ENCODE peak calls at places on chromosomes 12 and 14, in seven cellular contexts. One of them, this sample, is unnamed.

GRCh38 chr12:15966426-15966825 is 55.3 kb downstream of the DERA start:
- DNase-seq in RWPE1: no peak
- DNase-seq in NCI-H187: no peak
- DNase-seq in activated T-helper 1 cell treated with anti-CD3 and anti-CD28 coated beads, Interleukin-12 subunit alpha, Interleukin-12 subunit beta, Interleukin-2, Interleukin-4 antibody, amounts not matched to agents 30 ng/mL and 10 ng/mL and 1 ng/mL, durations not matched to agents 14 hours and 24 hours and 36 hours: no peak
- DNase-seq in stimulated activated CD4-positive, alpha-beta T cell treated with anti-CD3 and anti-CD28 coated beads, Interleukin-1b, Interleukin-23, amount 100 ng/mL, for 24 hours: no peak
- DNase-seq in left cardiac atrium: no peak
- DNase-seq in naive B cell: no peak
- DNase-seq in this sample: no peak

GRCh38 chr12:47736877-47737676 is 11.8 kb upstream of the ENDOU start:
- DNase-seq in stimulated activated CD4-positive, alpha-beta T cell treated with anti-CD3 and anti-CD28 coated beads, Interleukin-1b, Interleukin-23, amount 100 ng/mL, for 24 hours: no peak
- DNase-seq in NCI-H187: no peak
- DNase-seq in RWPE1: no peak
- DNase-seq in activated T-helper 1 cell treated with anti-CD3 and anti-CD28 coated beads, Interleukin-12 subunit alpha, Interleukin-12 subunit beta, Interleukin-2, Interleukin-4 antibody, amounts not matched to agents 30 ng/mL and 10 ng/mL and 1 ng/mL, durations not matched to agents 14 hours and 24 hours and 36 hours: no peak
- DNase-seq in left cardiac atrium: peak
- DNase-seq in naive B cell: no peak
- DNase-seq in this sample: peak

GRCh38 chr14:81176224-81176623 is 44.5 kb downstream of the GTF2A1 start:
- DNase-seq in stimulated activated CD4-positive, alpha-beta T cell treated with anti-CD3 and anti-CD28 coated beads, Interleukin-1b, Interleukin-23, amount 100 ng/mL, for 24 hours: no peak
- DNase-seq in activated T-helper 1 cell treated with anti-CD3 and anti-CD28 coated beads, Interleukin-12 subunit alpha, Interleukin-12 subunit beta, Interleukin-2, Interleukin-4 antibody, amounts not matched to agents 30 ng/mL and 10 ng/mL and 1 ng/mL, durations not matched to agents 14 hours and 24 hours and 36 hours: no peak
- DNase-seq in NCI-H187: no peak
- DNase-seq in naive B cell: no peak
- DNase-seq in left cardiac atrium: peak
- DNase-seq in RWPE1: no peak
- DNase-seq in this sample: peak

GRCh38 chr12:130787445-130788410 is 51.3 kb downstream of the STX2 start:
- DNase-seq in stimulated activated CD4-positive, alpha-beta T cell treated with anti-CD3 and anti-CD28 coated beads, Interleukin-1b, Interleukin-23, amount 100 ng/mL, for 24 hours: no peak
- DNase-seq in naive B cell: no peak
- DNase-seq in RWPE1: peak
- DNase-seq in left cardiac atrium: no peak
- DNase-seq in activated T-helper 1 cell treated with anti-CD3 and anti-CD28 coated beads, Interleukin-12 subunit alpha, Interleukin-12 subunit beta, Interleukin-2, Interleukin-4 antibody, amounts not matched to agents 30 ng/mL and 10 ng/mL and 1 ng/mL, durations not matched to agents 14 hours and 24 hours and 36 hours: no peak
- DNase-seq in NCI-H187: no peak
- DNase-seq in this sample: no peak

GRCh38 chr12:66885115-66885875 is 206.4 kb upstream of the GRIP1 start:
- DNase-seq in activated T-helper 1 cell treated with anti-CD3 and anti-CD28 coated beads, Interleukin-12 subunit alpha, Interleukin-12 subunit beta, Interleukin-2, Interleukin-4 antibody, amounts not matched to agents 30 ng/mL and 10 ng/mL and 1 ng/mL, durations not matched to agents 14 hours and 24 hours and 36 hours: no peak
- DNase-seq in NCI-H187: no peak
- DNase-seq in left cardiac atrium: no peak
- DNase-seq in RWPE1: no peak
- DNase-seq in stimulated activated CD4-positive, alpha-beta T cell treated with anti-CD3 and anti-CD28 coated beads, Interleukin-1b, Interleukin-23, amount 100 ng/mL, for 24 hours: no peak
- DNase-seq in naive B cell: no peak
- DNase-seq in this sample: no peak

GRCh38 chr12:96121271-96121711 is 72.9 kb upstream of the ELK3 start:
- DNase-seq in naive B cell: no peak
- DNase-seq in left cardiac atrium: no peak
- DNase-seq in RWPE1: no peak
- DNase-seq in stimulated activated CD4-positive, alpha-beta T cell treated with anti-CD3 and anti-CD28 coated beads, Interleukin-1b, Interleukin-23, amount 100 ng/mL, for 24 hours: no peak
- DNase-seq in activated T-helper 1 cell treated with anti-CD3 and anti-CD28 coated beads, Interleukin-12 subunit alpha, Interleukin-12 subunit beta, Interleukin-2, Interleukin-4 antibody, amounts not matched to agents 30 ng/mL and 10 ng/mL and 1 ng/mL, durations not matched to agents 14 hours and 24 hours and 36 hours: no peak
- DNase-seq in NCI-H187: no peak
- DNase-seq in this sample: no peak

GRCh38 chr12:103840881-103841689 is at the start of gene NT5DC3:
- DNase-seq in left cardiac atrium: peak
- DNase-seq in stimulated activated CD4-positive, alpha-beta T cell treated with anti-CD3 and anti-CD28 coated beads, Interleukin-1b, Interleukin-23, amount 100 ng/mL, for 24 hours: peak
- DNase-seq in naive B cell: peak
- DNase-seq in NCI-H187: peak
- DNase-seq in activated T-helper 1 cell treated with anti-CD3 and anti-CD28 coated beads, Interleukin-12 subunit alpha, Interleukin-12 subunit beta, Interleukin-2, Interleukin-4 antibody, amounts not matched to agents 30 ng/mL and 10 ng/mL and 1 ng/mL, durations not matched to agents 14 hours and 24 hours and 36 hours: peak
- DNase-seq in RWPE1: peak
- DNase-seq in this sample: peak

GRCh38 chr14:29037428-29037827 is 270.8 kb downstream of the FOXG1 start:
- DNase-seq in left cardiac atrium: no peak
- DNase-seq in activated T-helper 1 cell treated with anti-CD3 and anti-CD28 coated beads, Interleukin-12 subunit alpha, Interleukin-12 subunit beta, Interleukin-2, Interleukin-4 antibody, amounts not matched to agents 30 ng/mL and 10 ng/mL and 1 ng/mL, durations not matched to agents 14 hours and 24 hours and 36 hours: no peak
- DNase-seq in naive B cell: no peak
- DNase-seq in stimulated activated CD4-positive, alpha-beta T cell treated with anti-CD3 and anti-CD28 coated beads, Interleukin-1b, Interleukin-23, amount 100 ng/mL, for 24 hours: no peak
- DNase-seq in RWPE1: no peak
- DNase-seq in NCI-H187: no peak
- DNase-seq in this sample: no peak

GRCh38 chr12:7797698-7798398 is 8.6 kb downstream of the NANOG start:
- DNase-seq in stimulated activated CD4-positive, alpha-beta T cell treated with anti-CD3 and anti-CD28 coated beads, Interleukin-1b, Interleukin-23, amount 100 ng/mL, for 24 hours: no peak
- DNase-seq in naive B cell: no peak
- DNase-seq in activated T-helper 1 cell treated with anti-CD3 and anti-CD28 coated beads, Interleukin-12 subunit alpha, Interleukin-12 subunit beta, Interleukin-2, Interleukin-4 antibody, amounts not matched to agents 30 ng/mL and 10 ng/mL and 1 ng/mL, durations not matched to agents 14 hours and 24 hours and 36 hours: no peak
- DNase-seq in NCI-H187: no peak
- DNase-seq in left cardiac atrium: no peak
- DNase-seq in RWPE1: no peak
- DNase-seq in this sample: no peak

GRCh38 chr12:16669756-16670155 is 63.8 kb upstream of the LMO3 start:
- DNase-seq in activated T-helper 1 cell treated with anti-CD3 and anti-CD28 coated beads, Interleukin-12 subunit alpha, Interleukin-12 subunit beta, Interleukin-2, Interleukin-4 antibody, amounts not matched to agents 30 ng/mL and 10 ng/mL and 1 ng/mL, durations not matched to agents 14 hours and 24 hours and 36 hours: no peak
- DNase-seq in NCI-H187: no peak
- DNase-seq in RWPE1: no peak
- DNase-seq in naive B cell: no peak
- DNase-seq in stimulated activated CD4-positive, alpha-beta T cell treated with anti-CD3 and anti-CD28 coated beads, Interleukin-1b, Interleukin-23, amount 100 ng/mL, for 24 hours: no peak
- DNase-seq in left cardiac atrium: no peak
- DNase-seq in this sample: no peak